ENCODE peak calls at places on chromosomes 4 and X, in five cellular contexts. A is HEK293T, S is SK-N-SH, H is K562, Z is HepG2. L is an unnamed sample.

GRCh38 chrX:39460491-39460890 is 637.3 kb downstream of the BCOR start:
- DNase-seq in S (no peak), H (no peak), A (no peak), Z (no peak), L (no peak)

GRCh38 chr4:187127456-187127855 is 403.8 kb upstream of the FAT1 start:
- DNase-seq in H (no peak), Z (no peak), S (no peak), A (no peak), L (no peak)

GRCh38 chr4:73599182-73599581 is 21.1 kb downstream of the RASSF6 start:
- DNase-seq in A (no peak), H (peak), Z (peak), S (no peak), L (no peak)

GRCh38 chr4:177047070-177047850 is 254.5 kb upstream of the VEGFC start:
- DNase-seq in S (peak), H (peak), Z (peak), A (peak), L (no peak)

GRCh38 chrX:44568196-44568595 is 25.5 kb upstream of the FUNDC1 start:
- DNase-seq in S (no peak), H (no peak), A (no peak), Z (no peak), L (no peak)

GRCh38 chrX:1465261-1466231 is 12.8 kb upstream of the ASMTL start:
- DNase-seq in A (no peak), Z (no peak), S (no peak), H (no peak), L (no peak)

GRCh38 chr4:26298198-26298950 is 22.4 kb upstream of the RBPJ start:
- DNase-seq in H (no peak), S (no peak), A (no peak), Z (no peak), L (no peak)

GRCh38 chr4:123699823-123700822 is 303.5 kb downstream of the SPRY1 start:
- DNase-seq in H (no peak), Z (peak), A (no peak), S (no peak), L (no peak)

GRCh38 chr4:1979477-1980196 is 29.1 kb downstream of the NELFA start:
- DNase-seq in A (no peak), Z (no peak), S (no peak), H (no peak), L (no peak)

DNA sequence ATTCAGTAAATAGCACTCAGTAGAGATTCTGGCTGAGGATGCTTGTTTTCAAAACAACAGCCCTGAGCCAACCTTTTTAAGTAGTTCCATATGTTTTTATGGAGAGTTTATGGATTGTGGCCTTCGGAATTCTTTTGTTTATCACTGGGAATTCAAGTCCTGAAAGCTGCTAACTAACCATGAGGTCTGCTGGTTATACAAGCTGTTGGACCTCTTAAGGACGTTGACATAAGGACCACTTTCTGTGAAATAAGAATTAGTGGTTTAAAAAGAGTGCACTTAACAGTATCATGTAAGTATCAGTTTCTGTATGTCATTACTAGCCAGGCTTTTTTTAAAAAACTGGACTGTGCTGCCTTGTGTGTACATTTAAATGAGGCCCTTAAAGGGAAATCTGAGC is 229.0 kb upstream of the PGRMC2 start:
- DNase-seq in Z (no peak), A (no peak), S (no peak), H (no peak), L (peak)
- TF ChIP-seq FOXM1 in Z (no peak), A (no peak), S (no peak), H (no peak), L (no peak)

GRCh38 chr4:39976141-39976944 is 1.4 kb downstream of the PDS5A start:
- DNase-seq in A (peak), S (peak), Z (peak), H (peak), L (no peak)

GRCh38 chr4:39977489-39978377 is at the start of gene PDS5A:
- DNase-seq in H (peak), Z (peak), S (peak), A (peak), L (peak)

GRCh38 chr4:39978378-39978775 is 666 bp upstream of the PDS5A start:
- DNase-seq in S (no peak), Z (no peak), A (no peak), H (no peak), L (no peak)

GRCh38 chr4:39975488-39976089 is 2.1 kb downstream of the PDS5A start:
- DNase-seq in S (no peak), Z (no peak), A (no peak), H (no peak), L (no peak)

GRCh38 chr4:39976945-39977488 is 694 bp downstream of the PDS5A start:
- DNase-seq in Z (no peak), H (peak), A (peak), S (no peak), L (no peak)
- TF ChIP-seq FOXM1 in Z (no peak), H (no peak), A (no peak), S (no peak), L (no peak)

DNA sequence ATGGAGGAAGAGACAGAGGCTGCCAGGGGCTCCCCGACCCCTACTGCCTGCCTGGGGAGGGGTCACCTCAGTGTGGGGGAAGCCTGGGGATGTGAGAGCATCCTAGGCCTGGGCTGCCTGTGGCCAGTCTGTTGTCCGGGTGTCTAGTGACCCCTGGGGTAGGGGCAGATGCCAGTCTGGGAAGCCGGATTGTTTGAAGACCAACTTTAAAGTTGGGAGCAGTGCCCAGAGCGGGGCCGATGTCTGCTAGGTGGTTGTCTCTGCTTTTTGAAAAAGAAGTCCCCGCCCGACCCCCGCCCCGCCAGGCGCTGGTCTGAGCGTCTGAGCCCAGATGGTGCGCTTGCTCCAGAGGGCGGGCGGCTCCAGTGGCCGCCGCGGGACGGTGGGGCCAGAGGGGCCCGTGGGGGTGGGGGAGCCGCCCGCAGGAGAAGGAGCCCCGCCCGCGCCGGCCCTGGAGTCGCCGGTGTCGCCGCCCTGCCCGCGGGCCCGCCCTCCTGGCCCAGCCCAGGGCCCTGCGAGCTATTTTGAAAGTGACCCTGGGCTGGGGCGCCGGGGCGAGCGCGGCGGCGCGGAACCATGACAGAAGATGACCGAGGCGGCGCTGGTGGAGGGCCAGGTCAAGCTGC is at the start of gene DOK7:
- DNase-seq in S (peak), H (no peak), Z (no peak), A (peak), L (no peak)
- TF ChIP-seq FOXM1 in S (no peak), H (no peak), Z (no peak), A (no peak), L (no peak)

DNA sequence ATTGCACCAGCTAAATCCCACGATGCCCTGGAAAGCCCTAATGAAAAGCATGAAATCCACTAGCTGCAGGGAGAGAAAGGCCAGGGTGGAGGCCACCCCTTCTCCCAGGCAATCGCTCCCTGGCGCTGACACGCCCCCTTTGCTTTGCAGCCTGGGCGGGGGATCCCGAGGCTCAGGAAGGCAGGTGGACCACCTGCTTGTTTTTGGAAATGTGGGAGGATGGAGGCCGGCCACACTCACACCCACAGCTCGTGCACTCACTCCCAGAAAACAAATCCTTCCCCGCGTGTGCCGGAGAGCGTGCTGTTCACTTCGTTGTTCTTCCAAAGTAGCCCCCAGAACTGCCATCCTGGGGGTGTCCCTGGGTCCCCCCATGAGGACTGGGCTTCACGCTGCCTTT is 54.6 kb downstream of the ABLIM2 start:
- DNase-seq in Z (no peak), A (no peak), H (no peak), S (no peak), L (no peak)
- TF ChIP-seq FOXM1 in Z (no peak), A (no peak), H (no peak), S (no peak), L (no peak)

DNA sequence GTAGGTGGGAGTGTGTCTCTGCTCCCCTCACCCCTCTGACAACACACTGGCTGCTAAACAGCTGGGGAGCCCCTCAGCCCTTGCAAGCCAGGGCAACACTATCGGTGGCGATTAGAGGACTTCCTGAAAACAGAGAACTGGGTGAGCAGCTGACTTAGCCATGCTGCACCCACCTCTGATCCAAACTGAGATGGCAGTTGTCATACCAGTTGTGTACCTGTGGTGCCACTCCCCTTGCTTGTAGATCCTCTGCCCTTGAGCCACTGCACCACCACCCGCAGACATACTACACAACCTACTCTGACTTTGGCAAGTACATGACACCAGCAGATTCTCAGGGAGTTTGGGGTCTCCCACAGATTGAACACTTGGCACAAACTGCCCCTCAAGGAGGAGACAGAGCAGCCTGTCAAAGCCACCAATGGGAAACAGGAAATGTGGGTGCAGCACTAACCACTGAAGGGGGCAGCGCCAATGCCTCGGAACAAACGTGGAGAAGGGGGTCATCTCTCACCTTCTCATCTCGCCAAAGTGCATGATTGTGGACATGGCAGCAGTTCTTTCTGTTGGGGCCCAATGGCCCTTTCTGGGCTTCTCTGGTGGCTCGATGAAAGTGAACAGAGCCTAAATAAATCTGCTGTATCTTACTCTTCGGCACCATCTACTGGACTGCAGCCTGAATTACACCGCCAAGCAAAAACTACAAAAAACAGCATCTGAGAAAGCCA is 119.8 kb downstream of the NEK1 start:
- DNase-seq in Z (peak), A (peak), H (peak), S (peak), L (peak)
- TF ChIP-seq FOXM1 in Z (no peak), A (no peak), H (no peak), S (no peak), L (no peak)

GRCh38 chr4:183441276-183441675 is 3.2 kb upstream of the CDKN2AIP start:
- DNase-seq in H (no peak), Z (no peak), S (no peak), A (no peak), L (no peak)

GRCh38 chr4:183437452-183437851 is 7.0 kb upstream of the CDKN2AIP start:
- DNase-seq in Z (no peak), H (no peak), S (no peak), A (no peak), L (no peak)

GRCh38 chr4:183436417-183436816 is 8.0 kb upstream of the CDKN2AIP start:
- DNase-seq in S (no peak), A (no peak), Z (no peak), H (no peak), L (no peak)

GRCh38 chr4:183435803-183436202 is 8.6 kb upstream of the CDKN2AIP start:
- DNase-seq in A (no peak), H (no peak), S (no peak), Z (no peak), L (no peak)

DNA sequence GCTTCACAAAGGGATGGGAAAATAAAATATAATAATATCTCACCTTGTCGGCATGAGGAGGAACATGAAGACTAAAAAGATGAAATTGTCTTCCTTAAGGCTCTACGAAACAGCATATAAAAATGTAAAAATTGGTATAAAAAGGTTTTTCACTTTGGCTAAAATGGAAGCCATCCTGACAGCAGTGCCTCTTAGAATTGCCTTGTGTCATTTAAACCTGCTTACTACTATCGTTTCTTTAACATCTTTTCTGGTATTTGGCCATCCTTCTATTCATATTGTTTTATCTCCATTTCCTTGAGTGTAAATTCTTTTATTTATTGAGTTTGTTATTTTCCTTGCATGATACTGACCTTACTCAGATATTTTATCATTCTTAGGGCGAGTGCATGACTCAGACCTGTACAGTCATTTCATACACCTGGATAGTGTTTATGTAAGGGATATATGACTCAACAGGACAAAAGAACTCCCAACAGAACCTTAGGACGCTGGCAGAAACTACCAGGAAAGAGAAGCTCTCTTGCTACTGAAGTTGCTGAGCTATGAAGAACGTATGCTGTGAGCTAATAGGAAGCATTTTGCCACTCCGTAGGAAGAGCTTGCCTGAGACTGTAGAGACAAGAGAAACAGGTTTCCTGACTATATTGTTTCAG is 5.8 kb upstream of the CDKN2AIP start:
- DNase-seq in H (no peak), A (no peak), Z (peak), S (no peak), L (no peak)
- TF ChIP-seq FOXM1 in H (no peak), A (no peak), Z (no peak), S (no peak), L (no peak)

GRCh38 chrX:9681011-9681410 is 84.6 kb downstream of the GPR143 start:
- DNase-seq in S (no peak), A (no peak), H (no peak), Z (no peak), L (no peak)

GRCh38 chrX:9678215-9678980 is 87.2 kb downstream of the GPR143 start:
- DNase-seq in H (no peak), A (no peak), Z (no peak), S (no peak), L (no peak)

GRCh38 chrX:9677098-9677739 is 88.4 kb downstream of the GPR143 start:
- DNase-seq in S (no peak), Z (no peak), A (no peak), H (no peak), L (peak)

GRCh38 chrX:9676311-9676710 is 89.3 kb downstream of the GPR143 start:
- DNase-seq in S (no peak), H (no peak), Z (no peak), A (no peak), L (no peak)

GRCh38 chrX:9676738-9677097 is 88.9 kb downstream of the GPR143 start:
- DNase-seq in Z (no peak), A (no peak), S (no peak), H (no peak), L (no peak)
- TF ChIP-seq FOXM1 in Z (no peak), A (no peak), S (no peak), H (no peak), L (no peak)

GRCh38 chr4:154506253-154506652 is 14.7 kb upstream of the DCHS2 start:
- DNase-seq in A (peak), Z (peak), H (peak), S (peak), L (no peak)
- TF ChIP-seq FOXM1 in A (no peak), Z (no peak), H (no peak), S (no peak), L (no peak)

GRCh38 chr4:173990126-173990878 is 293.2 kb downstream of the FBXO8 start:
- DNase-seq in S (no peak), H (peak), A (peak), Z (peak), L (no peak)
- TF ChIP-seq FOXM1 in S (no peak), H (no peak), A (no peak), Z (no peak), L (no peak)

GRCh38 chr4:112119358-112119783 is 25.9 kb upstream of the FAM241A start:
- DNase-seq in S (no peak), Z (no peak), A (no peak), H (no peak), L (peak)
- TF ChIP-seq FOXM1 in S (no peak), Z (no peak), A (no peak), H (no peak), L (no peak)

L was measured in GM12878.